ENCODE peak calls at places on chromosomes 5 and 9, in six cellular contexts. D, X, F, H, M and B are unnamed samples.

GRCh38 chr5:102511666-102512065 is 12.9 kb upstream of the SLCO6A1 start:
- DNase-seq in D (peak), X (no peak), F (no peak), H (no peak), M (no peak), B (no peak)

GRCh38 chr5:22852807-22853670 is at the start of gene CDH12:
- DNase-seq in D (no peak), X (no peak), F (no peak), H (peak), M (no peak), B (no peak)

GRCh38 chr5:90939208-90939607 is 380.6 kb downstream of the ADGRV1 start:
- DNase-seq in D (no peak), X (no peak), F (no peak), H (no peak), M (no peak), B (no peak)

GRCh38 chr5:138989720-138990119 is 114.6 kb upstream of the LRRTM2 start:
- DNase-seq in D (peak), X (no peak), F (no peak), H (no peak), M (no peak), B (no peak)

GRCh38 chr5:141605523-141606277 is 13.1 kb downstream of the DIAPH1 start:
- DNase-seq in D (peak), X (peak), F (no peak), H (no peak), M (peak), B (no peak)

GRCh38 chr5:39394946-39395345 is 29.8 kb downstream of the DAB2 start:
- DNase-seq in D (peak), X (no peak), F (no peak), H (no peak), M (no peak), B (peak)

GRCh38 chr5:115262066-115262404 is 642 bp downstream of the PGGT1B start:
- DNase-seq in D (peak), X (no peak), F (no peak), H (peak), M (no peak), B (no peak)

GRCh38 chr9:7533376-7534090 is 266.0 kb downstream of the DMAC1 start:
- DNase-seq in D (no peak), X (no peak), F (no peak), H (no peak), M (no peak), B (no peak)

GRCh38 chr5:154288145-154288544 is 97.6 kb downstream of the GALNT10 start:
- DNase-seq in D (peak), X (no peak), F (no peak), H (no peak), M (no peak), B (no peak)

GRCh38 chr5:178394074-178394473 is 161.5 kb upstream of the PHYKPL start:
- DNase-seq in D (no peak), X (no peak), F (no peak), H (peak), M (no peak), B (no peak)

GRCh38 chr5:52997424-52997823 is 8.3 kb downstream of the ITGA2 start:
- DNase-seq in D (no peak), X (no peak), F (no peak), H (no peak), M (no peak), B (no peak)

GRCh38 chr5:180591249-180591887 is at the start of gene SCGB3A1:
- DNase-seq in D (peak), X (no peak), F (no peak), H (peak), M (no peak), B (no peak)

DNA sequence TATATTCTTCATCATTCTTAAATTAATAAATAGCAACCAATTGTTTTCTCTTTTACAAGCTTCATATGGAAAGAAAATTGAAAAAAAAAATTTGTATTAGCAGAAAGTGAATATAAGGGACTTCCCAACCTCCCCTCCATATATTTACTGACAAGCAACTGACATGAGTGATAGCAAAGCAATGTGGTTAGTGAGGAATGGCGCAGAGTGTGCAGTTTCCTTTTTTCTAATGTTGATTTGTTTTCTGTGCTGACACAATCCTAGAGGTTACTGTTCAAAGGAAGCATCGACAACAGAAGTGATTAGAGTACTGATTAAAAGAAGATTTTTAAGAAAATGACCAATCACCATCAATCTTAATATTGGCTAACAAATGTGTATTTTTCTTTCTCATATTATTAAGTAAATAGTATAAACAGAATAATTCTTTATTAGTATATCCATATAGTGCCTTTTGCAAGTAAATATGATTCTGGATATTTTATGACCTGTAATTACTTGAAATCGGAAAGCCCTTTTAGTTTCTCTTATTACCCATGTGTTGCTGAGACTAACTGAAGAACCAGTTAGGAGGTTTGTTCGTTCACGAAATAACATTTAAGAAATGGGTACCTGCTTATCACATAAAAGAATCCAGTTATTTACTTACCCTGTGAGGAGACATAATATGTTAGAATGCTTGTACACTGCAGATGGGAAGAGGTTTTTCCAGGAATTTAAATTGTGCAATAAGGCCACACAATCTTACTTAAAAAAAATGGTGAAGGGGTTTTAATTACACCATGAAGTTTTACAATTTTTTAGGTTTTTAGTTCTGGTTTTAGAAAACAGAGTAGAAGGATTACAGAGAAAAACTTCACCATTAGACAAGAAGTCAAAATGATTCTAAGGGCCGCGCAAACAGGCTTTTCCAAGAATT is 1.4 kb upstream of the PTGER4 start:
- DNase-seq in D (no peak), X (no peak), F (no peak), H (no peak), M (no peak), B (no peak)
- H3K4me3 ChIP-seq in D (peak), X (peak), F (peak), H (peak), M (peak), B (peak)

GRCh38 chr5:1384521-1384920 is 39.6 kb upstream of the CLPTM1L start:
- DNase-seq in D (no peak), X (no peak), F (no peak), H (no peak), M (no peak), B (no peak)

GRCh38 chr5:1386274-1386717 is 41.4 kb upstream of the CLPTM1L start:
- DNase-seq in D (peak), X (peak), F (no peak), H (peak), M (peak), B (no peak)

GRCh38 chr5:1383886-1384401 is 39.0 kb upstream of the CLPTM1L start:
- DNase-seq in D (no peak), X (no peak), F (no peak), H (no peak), M (no peak), B (no peak)

GRCh38 chr5:1387059-1387755 is 42.3 kb upstream of the CLPTM1L start:
- DNase-seq in D (no peak), X (no peak), F (no peak), H (peak), M (no peak), B (no peak)

DNA sequence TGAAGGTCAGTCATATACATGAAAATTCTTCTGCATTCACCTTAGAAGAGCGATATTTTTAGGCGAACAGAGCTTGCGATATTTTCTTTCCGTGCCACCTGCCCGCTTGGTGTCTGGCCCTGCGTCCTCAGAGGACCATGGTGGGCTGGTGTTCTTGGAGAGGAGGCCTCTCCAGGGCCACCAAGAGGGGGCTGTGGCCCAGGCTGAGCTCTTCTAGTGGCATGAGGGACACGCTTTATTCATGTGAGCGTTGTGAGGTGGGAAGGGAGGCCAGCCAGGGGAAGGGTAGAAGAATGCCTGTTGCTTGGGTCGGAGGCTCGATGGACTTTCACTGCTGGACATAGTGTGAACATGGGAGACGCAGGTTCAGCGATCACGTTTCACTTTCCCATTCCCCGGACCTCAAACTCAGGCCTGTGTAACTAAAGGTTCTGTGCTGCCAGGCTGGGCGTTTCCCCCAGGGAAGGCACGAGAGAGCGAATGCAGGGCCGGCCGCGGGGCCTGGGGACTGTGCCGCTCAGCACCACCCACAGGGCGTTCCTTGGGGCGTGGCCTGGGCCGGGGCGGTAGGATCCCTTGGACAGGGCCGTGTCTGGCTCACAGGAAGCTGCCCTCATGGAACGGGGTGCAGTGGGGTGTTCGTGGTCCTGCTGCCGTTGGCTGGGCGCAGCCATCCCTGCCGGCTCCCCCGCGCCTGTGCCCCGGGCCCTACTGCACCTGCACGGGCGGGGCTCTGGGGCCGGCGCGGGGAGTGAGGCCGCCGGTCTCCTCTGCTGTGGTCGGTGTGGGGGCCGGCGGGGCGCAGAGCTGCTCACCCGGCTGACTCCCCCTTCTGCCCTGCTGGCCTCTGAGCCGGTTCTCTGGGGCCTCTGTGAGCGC is 40.7 kb upstream of the CLPTM1L start:
- DNase-seq in D (peak), X (peak), F (peak), H (peak), M (peak), B (no peak)
- H3K4me3 ChIP-seq in D (peak), X (peak), F (peak), H (peak), M (peak), B (peak)

DNA sequence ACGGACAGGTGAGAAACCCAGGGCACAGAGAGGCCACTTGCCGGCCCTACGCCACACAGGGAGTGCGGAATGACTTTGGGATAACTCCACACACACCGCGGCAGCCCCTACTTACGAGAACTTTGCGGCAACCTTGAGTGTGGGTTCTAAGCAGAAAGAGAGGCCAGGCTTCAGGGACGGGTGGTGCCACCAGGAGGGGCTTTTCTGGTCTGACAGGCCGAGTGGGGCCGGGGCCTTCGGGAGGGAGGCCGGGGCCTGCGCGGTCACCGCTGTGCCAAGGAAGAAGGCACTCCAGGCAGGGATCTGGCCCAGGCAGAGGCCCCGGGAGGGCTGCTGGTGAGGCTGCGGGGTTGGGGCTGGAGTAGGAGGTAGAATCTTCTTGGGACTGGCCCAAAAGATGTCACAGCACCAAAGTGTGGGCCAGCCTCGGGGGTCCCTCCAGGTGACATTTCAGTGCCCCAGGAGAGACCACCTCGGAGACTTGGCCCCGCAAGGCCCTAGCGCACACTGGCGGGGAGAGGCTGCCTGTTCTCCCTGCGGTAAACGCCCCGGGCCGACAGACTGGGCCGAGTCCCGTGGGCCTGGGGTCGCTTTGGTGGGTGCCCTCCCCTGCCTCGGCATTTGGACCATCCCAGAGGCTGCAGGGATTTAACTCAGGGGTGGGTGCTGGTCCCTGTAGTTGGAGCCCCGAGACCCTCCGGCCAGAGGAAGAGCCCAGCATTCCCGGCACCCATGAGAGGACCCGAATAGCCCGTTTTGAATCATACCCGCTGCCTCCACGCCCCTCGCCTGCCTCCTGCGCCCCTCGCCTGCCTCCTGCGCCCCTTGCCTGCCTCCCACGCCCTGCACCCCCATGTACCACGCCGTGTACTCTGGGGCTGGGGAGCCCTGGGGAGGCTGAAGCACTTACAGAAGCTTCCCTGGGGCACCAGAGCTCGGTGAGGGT is 9.0 kb upstream of the RNU6ATAC start:
- DNase-seq in D (no peak), X (no peak), F (no peak), H (no peak), M (no peak), B (no peak)
- H3K4me3 ChIP-seq in D (no peak), X (no peak), F (no peak), H (no peak), M (no peak), B (no peak)

DNA sequence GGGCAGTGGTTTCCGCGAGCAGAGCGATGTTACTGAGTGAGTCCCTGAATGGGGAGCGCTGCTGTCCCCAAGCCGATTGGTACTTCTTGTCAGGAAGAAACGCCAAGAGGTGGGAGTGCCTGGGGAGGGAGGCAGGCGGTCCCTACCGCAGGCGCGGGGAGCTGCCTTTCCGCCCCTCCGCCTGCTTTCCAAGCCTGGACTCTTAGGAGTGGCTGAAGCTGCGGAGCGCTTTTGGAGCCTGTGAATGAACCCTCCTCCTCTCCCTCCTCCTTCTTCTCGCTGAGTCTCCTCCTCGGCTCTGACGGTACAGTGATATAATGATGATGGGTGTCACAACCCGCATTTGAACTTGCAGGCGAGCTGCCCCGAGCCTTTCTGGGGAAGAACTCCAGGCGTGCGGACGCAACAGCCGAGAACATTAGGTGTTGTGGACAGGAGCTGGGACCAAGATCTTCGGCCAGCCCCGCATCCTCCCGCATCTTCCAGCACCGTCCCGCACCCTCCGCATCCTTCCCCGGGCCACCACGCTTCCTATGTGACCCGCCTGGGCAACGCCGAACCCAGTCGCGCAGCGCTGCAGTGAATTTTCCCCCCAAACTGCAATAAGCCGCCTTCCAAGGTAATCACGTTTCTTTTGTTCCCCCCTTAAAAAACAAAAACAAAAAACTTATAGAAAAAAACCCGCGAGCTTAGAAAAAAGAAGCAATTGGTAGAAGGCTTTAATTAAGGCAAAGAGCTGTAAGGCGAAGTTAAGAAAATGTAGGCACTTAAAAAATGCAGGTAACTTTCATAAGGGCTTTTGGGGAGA is at the start of gene VCAN:
- DNase-seq in D (peak), X (peak), F (no peak), H (peak), M (no peak), B (no peak)
- H3K4me3 ChIP-seq in D (peak), X (peak), F (peak), H (peak), M (no peak), B (peak)

DNA sequence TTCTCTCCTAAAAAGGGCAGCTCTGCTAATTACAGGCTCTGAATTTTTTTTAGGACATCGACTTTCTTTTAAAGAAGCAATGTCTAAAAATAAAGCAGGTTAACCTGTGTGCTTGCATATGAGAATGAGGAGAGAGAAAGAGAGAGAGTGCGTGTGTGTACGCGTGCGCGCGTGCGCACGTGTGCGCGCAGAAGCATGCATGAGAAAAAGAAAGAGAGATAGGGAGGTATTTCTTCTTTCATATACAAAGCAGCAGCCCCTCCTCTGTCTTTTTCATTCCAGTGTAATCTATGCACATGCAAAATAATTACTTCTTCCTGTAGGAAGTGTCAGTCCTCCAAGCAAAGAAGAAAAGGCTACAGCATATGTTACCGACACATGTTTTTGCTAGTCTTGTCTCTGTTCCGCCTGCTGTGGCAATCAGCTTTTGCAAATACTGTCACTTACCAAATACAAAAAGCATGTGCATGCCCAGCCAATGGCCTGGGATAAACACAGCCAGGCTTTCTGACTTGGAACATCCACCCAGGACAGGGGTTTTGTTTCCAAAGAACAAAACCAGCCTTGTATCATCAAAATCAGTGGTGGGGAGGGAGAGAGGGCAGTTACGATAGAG is 252.3 kb upstream of the SLC24A2 start:
- DNase-seq in D (no peak), X (no peak), F (no peak), H (no peak), M (no peak), B (no peak)
- H3K4me3 ChIP-seq in D (no peak), X (no peak), F (no peak), H (no peak), M (no peak), B (no peak)

GRCh38 chr9:35685506-35685905 is 4.2 kb downstream of the TPM2 start:
- DNase-seq in D (no peak), X (no peak), F (no peak), H (no peak), M (no peak), B (no peak)
- H3K4me3 ChIP-seq in D (no peak), X (no peak), F (no peak), H (no peak), M (no peak), B (no peak)

GRCh38 chr9:133953621-133953975 is 38.5 kb downstream of the VAV2 start:
- DNase-seq in D (no peak), X (no peak), F (no peak), H (no peak), M (no peak), B (no peak)
- H3K4me3 ChIP-seq in D (no peak), X (no peak), F (no peak), H (no peak), M (no peak), B (no peak)

GRCh38 chr9:16828335-16829281 is 41.9 kb downstream of the BNC2 start:
- DNase-seq in D (peak), X (no peak), F (peak), H (peak), M (no peak), B (peak)
- H3K4me3 ChIP-seq in D (no peak), X (no peak), F (peak), H (peak), M (no peak), B (peak)